ENCODE peak calls at places on chromosomes 11 and 22, in six cellular contexts. B, T, E, R, X and Z are unnamed samples.

GRCh38 chr22:42716649-42717127 is 4.0 kb downstream of the A4GALT start:
- DNase-seq in B (no peak), R (no peak), X (peak), T (no peak), E (no peak), Z (no peak)

GRCh38 chr22:36067237-36067558 is 38.6 kb upstream of the RBFOX2 start:
- DNase-seq in E (no peak), X (no peak), B (no peak), R (no peak), T (no peak), Z (no peak)

GRCh38 chr11:60768202-60768601 is 11.5 kb downstream of the MS4A15 start:
- DNase-seq in E (no peak), T (no peak), R (no peak), X (no peak), B (no peak), Z (no peak)

GRCh38 chr22:22446527-22446926 is 62.0 kb downstream of the ZNF280B start:
- DNase-seq in B (peak), T (no peak), X (no peak), E (no peak), R (no peak), Z (no peak)

GRCh38 chr11:76799061-76799804 is 16.1 kb downstream of the TSKU start:
- DNase-seq in X (peak), B (peak), E (peak), R (peak), T (no peak), Z (peak)

GRCh38 chr11:75513250-75513649 is 12.5 kb downstream of the GDPD5 start:
- DNase-seq in T (no peak), B (no peak), R (no peak), E (no peak), X (no peak), Z (peak)

GRCh38 chr22:47162865-47163264 is 400.4 kb downstream of the TBC1D22A start:
- DNase-seq in R (no peak), X (no peak), B (no peak), T (no peak), E (no peak), Z (no peak)

GRCh38 chr11:76838422-76839068 is 22.2 kb upstream of the ACER3 start:
- DNase-seq in X (no peak), R (no peak), B (peak), T (no peak), E (peak), Z (no peak)

GRCh38 chr11:107929611-107930200 is 1.5 kb downstream of the RAB39A start:
- DNase-seq in B (no peak), X (no peak), E (peak), T (no peak), R (peak), Z (no peak)

GRCh38 chr22:37561209-37562048 is 1.1 kb downstream of the CDC42EP1 start:
- DNase-seq in E (peak), T (peak), B (peak), X (peak), R (peak), Z (peak)

GRCh38 chr11:45104006-45104789 is 42.2 kb upstream of the PRDM11 start:
- DNase-seq in X (no peak), B (no peak), R (no peak), E (no peak), T (no peak), Z (no peak)

GRCh38 chr22:20258584-20259335 is 9.4 kb downstream of the RTN4R start:
- DNase-seq in T (no peak), X (no peak), E (no peak), B (no peak), R (peak), Z (no peak)

GRCh38 chr11:73577496-73577917 is 20.4 kb downstream of the FAM168A start:
- DNase-seq in E (no peak), R (peak), X (no peak), T (no peak), B (peak), Z (no peak)

GRCh38 chr22:24107668-24108067 is 73.6 kb upstream of the SUSD2 start:
- DNase-seq in B (peak), R (no peak), X (no peak), T (no peak), E (no peak), Z (peak)

GRCh38 chr11:21552910-21553309 is 640.0 kb upstream of the ANO5 start:
- DNase-seq in R (no peak), T (no peak), X (no peak), E (no peak), B (no peak), Z (peak)

GRCh38 chr11:74636633-74637184 is 44.3 kb downstream of the POLD3 start:
- DNase-seq in R (no peak), E (no peak), B (peak), X (no peak), T (peak), Z (peak)

GRCh38 chr11:131894615-131895544 is 524.5 kb downstream of the NTM start:
- DNase-seq in T (no peak), X (no peak), R (no peak), E (no peak), B (no peak), Z (peak)

GRCh38 chr11:72932132-72932570 is 117.9 kb downstream of the ATG16L2 start:
- DNase-seq in R (no peak), B (peak), T (no peak), X (no peak), E (no peak), Z (peak)

GRCh38 chr11:9138133-9138453 is 46.7 kb upstream of the SCUBE2 start:
- DNase-seq in X (no peak), T (no peak), B (no peak), E (no peak), R (no peak), Z (no peak)

GRCh38 chr22:31870890-31871289 is 73.4 kb upstream of the YWHAH start:
- DNase-seq in X (no peak), E (no peak), B (peak), T (no peak), R (no peak), Z (peak)

GRCh38 chr22:49008682-49009235 is 818.9 kb downstream of the BRD1 start:
- DNase-seq in E (no peak), R (no peak), X (no peak), T (no peak), B (no peak), Z (no peak)

GRCh38 chr22:49006207-49007012 is 821.3 kb downstream of the BRD1 start:
- DNase-seq in X (no peak), E (no peak), T (no peak), B (no peak), R (peak), Z (no peak)

GRCh38 chr22:49009359-49010063 is 818.2 kb downstream of the BRD1 start:
- DNase-seq in X (no peak), R (no peak), B (no peak), T (no peak), E (no peak), Z (no peak)

GRCh38 chr22:49005557-49005956 is 822.1 kb downstream of the BRD1 start:
- DNase-seq in X (no peak), T (no peak), B (no peak), E (no peak), R (no peak), Z (no peak)

DNA sequence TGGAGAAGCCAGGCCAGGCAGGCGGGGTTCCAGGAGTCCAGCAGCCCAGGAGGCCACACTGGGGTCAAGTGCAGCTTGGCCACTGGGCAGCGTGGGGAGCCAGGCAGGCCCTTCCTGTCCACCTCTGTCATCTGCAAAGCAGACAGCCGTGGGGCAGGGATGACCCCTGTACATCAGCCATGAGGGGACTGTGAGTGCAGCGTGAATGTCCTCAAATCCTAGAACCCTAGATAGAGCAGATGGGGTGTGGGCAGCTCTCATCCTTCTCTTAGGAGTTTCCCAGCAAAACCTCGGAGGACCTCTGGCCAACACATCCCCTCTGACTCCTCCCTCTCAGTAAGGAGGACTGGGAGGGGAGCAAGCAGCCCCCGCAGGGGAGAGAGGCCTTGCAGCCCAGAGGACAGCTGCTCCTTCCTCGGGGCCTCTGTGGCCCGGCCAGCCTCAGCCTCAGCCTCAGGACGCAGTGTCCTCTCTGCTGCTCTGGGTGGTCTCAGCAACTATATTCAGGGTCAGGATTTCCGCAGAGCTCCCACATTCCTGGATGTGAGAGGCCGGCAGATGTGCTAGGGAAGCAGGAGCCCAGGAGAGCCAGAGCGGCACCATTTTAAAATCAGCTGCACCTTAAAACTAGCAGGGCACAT is 820.5 kb downstream of the BRD1 start:
- DNase-seq in T (no peak), B (no peak), R (peak), X (no peak), E (no peak), Z (no peak)
- TF ChIP-seq EZH2phosphoT487 in T (no peak), B (no peak), R (no peak), X (no peak), E (no peak), Z (no peak)

GRCh38 chr11:62575156-62575555 is 1.5 kb upstream of the EEF1G start:
- DNase-seq in T (no peak), X (no peak), R (no peak), E (no peak), B (peak), Z (no peak)
- H3K9ac ChIP-seq in T (peak), X (peak), R (peak), E (peak), B (peak), Z (peak)

GRCh38 chr11:128720522-128720985 is 26.7 kb downstream of the FLI1 start:
- DNase-seq in E (peak), X (peak), T (no peak), B (no peak), R (no peak), Z (no peak)
- TF ChIP-seq EZH2phosphoT487 in E (no peak), X (no peak), T (no peak), B (no peak), R (no peak), Z (no peak)

GRCh38 chr11:46374815-46375214 is 6.7 kb upstream of the MDK start:
- DNase-seq in E (no peak), X (no peak), T (no peak), B (no peak), R (no peak), Z (no peak)

GRCh38 chr11:46373787-46374740 is 7.4 kb upstream of the MDK start:
- DNase-seq in X (no peak), B (no peak), E (no peak), R (no peak), T (no peak), Z (no peak)

GRCh38 chr11:46376258-46377050 is 5.0 kb upstream of the MDK start:
- DNase-seq in T (no peak), B (no peak), E (no peak), X (no peak), R (no peak), Z (no peak)

GRCh38 chr11:46377266-46377665 is 4.2 kb upstream of the MDK start:
- DNase-seq in T (no peak), X (no peak), E (no peak), B (no peak), R (no peak), Z (no peak)

DNA sequence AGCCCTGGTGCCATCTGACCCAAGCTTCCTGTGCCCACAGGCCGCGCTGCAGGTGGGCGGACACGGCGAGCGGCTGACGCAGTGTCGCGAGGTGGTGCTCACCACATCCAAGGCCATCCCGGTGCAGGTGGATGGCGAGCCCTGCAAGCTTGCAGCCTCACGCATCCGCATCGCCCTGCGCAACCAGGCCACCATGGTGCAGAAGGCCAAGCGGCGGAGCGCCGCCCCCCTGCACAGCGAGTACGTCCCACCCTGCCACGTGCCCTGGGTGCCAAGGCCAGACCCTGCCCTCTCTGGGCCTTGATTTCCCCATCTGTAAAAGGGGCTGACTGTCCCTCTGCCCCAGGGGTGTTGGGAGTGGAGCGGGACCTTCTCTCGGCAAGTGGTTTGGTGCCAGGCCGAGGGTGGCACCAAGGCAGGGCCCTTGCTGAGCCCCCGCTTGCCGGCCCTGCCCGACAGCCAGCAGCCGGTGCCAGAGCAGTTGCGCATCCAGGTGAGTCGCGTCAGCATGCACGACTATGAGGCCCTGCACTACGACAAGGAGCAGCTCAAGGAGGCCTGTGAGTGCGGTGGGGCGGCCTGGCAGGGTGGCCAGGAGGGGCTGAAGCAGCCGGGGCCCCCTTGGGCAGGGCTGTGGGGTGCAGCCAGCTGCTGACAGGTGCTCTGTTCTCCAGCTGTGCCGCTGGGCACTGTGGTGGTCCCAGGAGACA is 5.9 kb upstream of the MDK start:
- DNase-seq in E (no peak), B (no peak), T (no peak), X (no peak), R (no peak), Z (no peak)
- H3K9ac ChIP-seq in E (no peak), B (no peak), T (no peak), X (no peak), R (no peak), Z (no peak)